ENCODE peak calls at places on chromosomes 11 and 22, in four cellular contexts. L, R, J and D are unnamed samples. For H3K4me1, the result is how much of the 10 kb centered on the place peaks cover.

GRCh38 chr22:43226368-43226979 is 39.5 kb upstream of the TTLL12 start:
- DNase-seq in L (no peak), R (no peak), J (peak), D (no peak)

GRCh38 chr11:43923327-43924111 is 18.9 kb upstream of the C11orf96 start:
- DNase-seq in L (no peak), R (no peak), J (no peak), D (no peak)

GRCh38 chr11:63686912-63687311 is 5.6 kb downstream of the RTN3 start:
- DNase-seq in L (no peak), R (no peak), J (no peak), D (no peak)

GRCh38 chr11:118658372-118659313 is 20.8 kb downstream of the TREH start:
- DNase-seq in L (no peak), R (no peak), J (peak), D (no peak)

GRCh38 chr11:133898031-133898769 is 52.9 kb upstream of the SPATA19 start:
- DNase-seq in L (peak), R (no peak), J (peak), D (no peak)

GRCh38 chr11:104836711-104837110 is 61.5 kb downstream of the CASP12 start:
- DNase-seq in L (no peak), R (no peak), J (no peak), D (no peak)

GRCh38 chr11:15836801-15837200 is 519.5 kb downstream of the SOX6 start:
- DNase-seq in L (no peak), R (no peak), J (no peak), D (no peak)

GRCh38 chr11:116035972-116036371 is 531.8 kb upstream of the CADM1 start:
- DNase-seq in L (no peak), R (no peak), J (peak), D (no peak)

GRCh38 chr11:47616726-47617416 is 22.7 kb upstream of the C1QTNF4 start:
- DNase-seq in L (no peak), R (peak), J (peak), D (no peak)

GRCh38 chr11:112279901-112280267 is 19.2 kb upstream of the PLET1 start:
- DNase-seq in L (peak), R (peak), J (peak), D (peak)

GRCh38 chr22:24290459-24290858 is 19.8 kb downstream of the SPECC1L start:
- DNase-seq in L (no peak), R (no peak), J (no peak), D (no peak)

GRCh38 chr22:31451709-31452571 is 37.7 kb downstream of the EIF4ENIF1 start:
- DNase-seq in L (no peak), R (no peak), J (peak), D (no peak)

GRCh38 chr22:11627798-11628650 is 3900.0 kb upstream of the OR11H1 start:
- DNase-seq in L (no peak), R (no peak), J (no peak), D (no peak)

GRCh38 chr11:46290598-46291309 is 13.3 kb downstream of the CREB3L1 start:
- DNase-seq in L (peak), R (peak), J (peak), D (peak)

GRCh38 chr11:59263225-59263894 is 50.6 kb upstream of the MPEG1 start:
- DNase-seq in L (peak), R (peak), J (peak), D (no peak)

GRCh38 chr11:15560689-15561467 is 446.2 kb downstream of the INSC start:
- DNase-seq in L (no peak), R (no peak), J (no peak), D (no peak)

GRCh38 chr11:27635567-27636037 is 64.7 kb downstream of the BDNF start:
- DNase-seq in L (no peak), R (no peak), J (peak), D (no peak)

GRCh38 chr22:30832407-30832987 is 136.1 kb downstream of the MORC2 start:
- DNase-seq in L (no peak), R (no peak), J (no peak), D (no peak)

GRCh38 chr11:834371-835316 is 1.9 kb downstream of the CD151 start:
- DNase-seq in L (peak), R (peak), J (no peak), D (peak)

GRCh38 chr11:133681901-133682300 is 149.6 kb upstream of the OPCML start:
- DNase-seq in L (no peak), R (no peak), J (peak), D (no peak)

GRCh38 chr11:60871378-60872061 is 4.2 kb downstream of the ZP1 start:
- DNase-seq in L (peak), R (no peak), J (no peak), D (no peak)

GRCh38 chr11:17600316-17601205 is 53.5 kb downstream of the OTOG start:
- DNase-seq in L (peak), R (no peak), J (peak), D (no peak)
- TF ChIP-seq POLR2AphosphoS5 in L (no peak), R (no peak), J (no peak), D (no peak)

GRCh38 chr11:44941286-44942021 is 9.2 kb downstream of the TP53I11 start:
- DNase-seq in L (no peak), R (no peak), J (no peak), D (no peak)
- H3K4me1 ChIP-seq in L (under half), R (under half), J (under half), D (under half)

DNA sequence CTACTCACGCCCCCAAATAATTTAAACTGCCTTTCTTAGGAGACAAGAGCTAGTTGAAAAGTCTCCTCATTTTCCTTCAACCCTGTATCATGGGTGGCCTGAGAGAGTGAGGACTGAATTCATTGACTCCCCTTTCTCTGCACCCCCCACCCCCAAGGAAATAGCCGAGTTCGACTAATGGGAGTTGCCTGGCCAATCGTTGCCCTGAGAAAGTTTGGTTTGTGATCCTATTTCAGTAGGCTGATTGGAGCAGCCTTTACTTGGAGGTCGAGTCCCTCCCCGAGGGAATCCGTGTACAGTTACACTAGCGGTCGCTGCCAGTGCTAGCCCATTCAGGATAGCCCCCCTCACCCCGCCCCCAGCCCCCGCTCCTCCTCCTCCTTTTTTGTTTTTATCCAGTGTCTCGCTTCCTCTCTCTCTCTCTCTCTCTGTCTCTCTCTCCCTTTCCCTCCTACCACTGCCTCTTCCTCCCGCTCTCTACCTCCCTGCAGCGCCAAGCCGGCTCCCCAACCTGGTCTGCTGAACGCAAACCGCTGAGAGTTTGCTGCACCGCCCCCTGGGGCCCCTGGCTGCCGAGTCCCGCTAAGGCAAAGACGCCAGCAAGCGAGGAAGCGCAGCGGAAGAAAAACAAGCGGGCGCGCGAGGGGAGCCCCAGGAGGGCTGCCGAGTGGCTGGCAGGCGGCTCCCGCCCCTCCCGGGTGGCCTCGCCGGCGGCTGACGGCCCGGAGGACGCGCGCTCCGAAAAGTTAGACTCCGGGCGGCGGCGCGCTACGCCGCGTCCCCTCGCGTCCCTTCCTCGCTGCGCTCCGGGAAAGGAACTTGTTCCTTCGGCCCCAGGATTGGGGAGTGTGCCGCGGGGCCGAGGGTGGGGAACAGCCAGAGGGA is at the start of gene GRAMD1B:
- DNase-seq in L (peak), R (peak), J (peak), D (no peak)
- TF ChIP-seq CTCF in L (no peak), R (no peak), J (no peak), D (no peak)

GRCh38 chr22:37194750-37195149 is 6.7 kb upstream of the C1QTNF6 start:
- DNase-seq in L (no peak), R (no peak), J (no peak), D (no peak)

GRCh38 chr22:37197451-37198289 is 9.6 kb upstream of the C1QTNF6 start:
- DNase-seq in L (peak), R (peak), J (no peak), D (peak)

GRCh38 chr22:37195921-37196320 is 7.9 kb upstream of the C1QTNF6 start:
- DNase-seq in L (no peak), R (no peak), J (no peak), D (no peak)

GRCh38 chr22:37198290-37199102 is 10.4 kb upstream of the C1QTNF6 start:
- DNase-seq in L (peak), R (peak), J (peak), D (peak)

DNA sequence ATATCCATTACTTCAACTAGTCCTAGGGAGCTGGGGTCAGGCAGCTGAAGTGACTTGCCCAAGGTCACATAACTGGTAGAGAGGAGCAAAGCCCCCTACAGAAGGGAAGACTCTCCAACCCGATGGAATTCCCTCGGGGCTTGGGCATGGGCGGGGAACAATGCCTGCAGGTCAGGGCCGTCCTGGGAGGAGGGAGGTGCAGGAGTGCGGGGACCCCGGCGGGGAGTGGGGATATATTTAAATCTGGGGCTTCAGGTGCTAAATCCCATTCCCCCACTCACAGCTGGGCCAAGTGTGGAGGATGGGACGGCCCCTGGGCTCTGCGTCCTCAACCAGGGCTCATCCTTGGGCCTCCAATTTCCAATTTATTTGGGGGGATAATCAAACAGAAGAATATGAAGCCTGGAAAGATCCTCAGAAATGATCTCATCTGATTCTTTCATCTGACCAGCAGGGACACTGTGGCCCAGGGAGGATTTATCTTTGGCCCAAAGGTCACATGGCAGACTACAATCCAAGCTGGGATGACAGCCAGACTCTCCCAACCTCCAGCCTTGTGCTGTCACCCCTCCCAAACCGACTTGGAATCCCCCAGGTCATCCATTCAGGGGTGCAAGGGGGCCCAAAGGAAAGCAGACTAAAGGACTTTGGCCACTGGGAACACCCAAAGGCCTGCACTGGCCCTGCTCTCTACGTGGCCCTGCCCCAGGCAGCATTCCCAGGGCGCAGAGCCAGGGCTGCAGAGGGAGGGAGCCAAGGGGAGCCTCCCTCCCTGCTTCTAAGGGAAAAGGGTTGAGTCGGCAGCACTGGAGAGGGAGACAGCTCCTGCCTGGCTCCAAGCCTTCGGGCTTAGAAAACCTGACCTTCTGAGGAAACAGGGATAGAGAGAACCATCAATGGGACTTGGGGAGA is 8.7 kb upstream of the C1QTNF6 start:
- DNase-seq in L (peak), R (peak), J (no peak), D (peak)
- TF ChIP-seq POLR2AphosphoS5 in L (peak), R (peak), J (no peak), D (peak)

DNA sequence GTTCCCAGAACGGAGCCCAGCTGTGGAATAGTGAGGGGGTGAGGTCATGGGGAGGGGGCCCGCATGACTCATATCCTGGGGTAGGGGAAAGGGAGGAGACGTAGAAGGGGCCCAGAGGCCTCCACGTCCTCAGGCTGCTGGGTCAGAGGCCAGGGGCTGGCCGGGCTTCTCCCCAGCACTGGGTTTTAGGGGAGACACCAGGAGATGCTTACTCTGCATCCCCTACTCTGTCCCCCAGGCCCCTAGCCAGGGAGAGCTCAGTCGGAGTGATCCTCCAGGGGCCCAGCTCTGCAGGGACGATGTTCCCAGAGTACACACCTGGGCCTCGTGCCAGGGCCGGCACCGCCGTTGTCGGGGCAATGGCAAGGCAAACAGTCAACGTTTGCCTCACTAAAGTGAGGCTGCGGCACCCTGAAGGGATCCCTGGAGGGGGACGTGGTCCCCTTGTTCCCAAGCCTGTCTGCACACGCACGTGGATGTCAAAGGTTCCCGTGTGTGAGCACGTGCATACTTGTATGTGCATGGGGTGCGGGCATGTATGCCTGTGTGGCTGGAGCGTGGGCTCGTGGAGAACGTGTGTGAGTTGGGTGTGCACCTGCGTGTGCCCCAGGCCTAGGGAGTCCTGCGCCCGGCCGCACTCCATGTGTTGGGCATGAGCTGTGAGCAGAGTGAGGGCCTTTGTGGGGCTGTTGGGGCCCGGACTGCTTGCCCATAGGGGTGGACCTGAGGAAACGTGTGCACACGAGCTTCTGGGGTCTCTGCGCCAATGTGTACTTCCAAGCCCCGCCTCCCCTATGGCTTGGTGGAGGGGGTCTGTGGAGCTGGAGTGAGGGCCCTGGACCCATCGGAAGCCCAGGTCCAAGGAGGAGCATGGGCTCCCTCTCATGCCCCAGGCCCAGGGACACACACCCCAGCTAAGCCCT is 14.2 kb downstream of the PRR33 start:
- DNase-seq in L (peak), R (peak), J (no peak), D (peak)
- H3K4me1 ChIP-seq in L (half or more), R (under half), J (under half), D (under half)

GRCh38 chr11:61900251-61900650 is 8.9 kb upstream of the FADS3 start:
- DNase-seq in L (no peak), R (no peak), J (no peak), D (no peak)
- TF ChIP-seq CTCF in L (no peak), R (no peak), J (no peak), D (no peak)

GRCh38 chr11:28701760-28702449 is 593.7 kb downstream of the METTL15 start:
- DNase-seq in L (peak), R (no peak), J (no peak), D (peak)
- TF ChIP-seq POLR2AphosphoS5 in L (no peak), R (no peak), J (no peak), D (no peak)

GRCh38 chr11:67429722-67430121 is 1.4 kb downstream of the RPS6KB2 start:
- DNase-seq in L (no peak), R (no peak), J (no peak), D (no peak)
- H3K4me1 ChIP-seq in L (under half), R (under half), J (under half), D (under half)

DNA sequence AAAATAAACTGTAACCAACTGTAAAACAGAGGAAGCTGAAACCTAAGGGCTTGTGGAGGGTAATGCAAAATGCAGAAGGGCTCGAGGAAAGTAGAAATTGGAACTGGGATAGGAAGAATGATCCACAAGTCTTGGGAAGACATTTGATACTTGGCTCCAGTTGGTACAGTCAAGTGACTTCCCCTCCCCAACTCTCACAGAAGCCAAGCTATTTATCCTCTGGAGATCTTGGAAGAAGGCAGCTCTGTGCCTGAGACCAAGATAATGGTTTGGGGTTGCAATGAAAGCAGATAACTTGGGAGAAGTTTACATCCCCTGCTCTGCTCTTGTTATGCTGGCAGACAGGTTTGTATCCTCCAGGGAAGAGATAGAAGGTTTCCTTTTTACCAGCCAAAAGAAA is 198.9 kb upstream of the ZC3H12C start:
- DNase-seq in L (no peak), R (no peak), J (peak), D (no peak)
- TF ChIP-seq CTCF in L (no peak), R (no peak), J (no peak), D (no peak)